ENCODE peak calls at places on chromosome 7, in eight cellular contexts. X is breast epithelium, A is lower leg skin, T is HCT116, V is A549, W is IMR-90, O is thyroid gland, I is adrenal gland. G is an unnamed sample.

GRCh38 chr7:5692845-5693278 is 88.6 kb downstream of the RNF216 start:
- DNase-seq in X (no peak), A (no peak), T (no peak), V (peak; percentile 74), W (peak; percentile 82), O (no peak), I (no peak), G (no peak)

GRCh38 chr7:90625562-90625961 is 29.4 kb downstream of the CDK14 start:
- DNase-seq in X (no peak), A (no peak), T (no peak), V (no peak), W (peak; percentile 42), O (peak; percentile 31), I (peak; percentile 40), G (no peak)

GRCh38 chr7:23299770-23300300 is 696 bp downstream of the MALSU1 start:
- DNase-seq in X (no peak), A (no peak), T (no peak), V (no peak), W (peak; percentile 35), O (no peak), I (no peak), G (no peak)

GRCh38 chr7:95811846-95812445 is 39.6 kb downstream of the DYNC1I1 start:
- DNase-seq in X (no peak), A (no peak), T (no peak), V (no peak), W (no peak), O (peak; percentile 35), I (peak; percentile 28), G (no peak)

GRCh38 chr7:95840953-95841950 is 68.9 kb downstream of the DYNC1I1 start:
- DNase-seq in X (no peak), A (no peak), T (peak; percentile 8), V (peak; percentile 18), W (no peak), O (no peak), I (no peak), G (no peak)

GRCh38 chr7:115748123-115748738 is 282.3 kb downstream of the TFEC start:
- DNase-seq in X (no peak), A (no peak), T (peak; percentile 36), V (peak; percentile 8), W (peak; percentile 8), O (no peak), I (no peak), G (no peak)

GRCh38 chr7:26343320-26343832 is 51.7 kb downstream of the SNX10 start:
- DNase-seq in X (no peak), A (no peak), T (no peak), V (no peak), W (no peak), O (no peak), I (no peak), G (no peak)

GRCh38 chr7:28481131-28481926 is 69.0 kb downstream of the CREB5 start:
- DNase-seq in X (no peak), A (no peak), T (no peak), V (no peak), W (peak; percentile 65), O (no peak), I (no peak), G (no peak)

GRCh38 chr7:35725280-35725680 is 30.3 kb upstream of the HERPUD2 start:
- DNase-seq in X (no peak), A (no peak), T (no peak), V (no peak), W (no peak), O (peak; percentile 14), I (no peak), G (no peak)

GRCh38 chr7:138720286-138720685 is 19.1 kb upstream of the SVOPL start:
- DNase-seq in X (no peak), A (no peak), T (no peak), V (no peak), W (no peak), O (no peak), I (no peak), G (no peak)

DNA sequence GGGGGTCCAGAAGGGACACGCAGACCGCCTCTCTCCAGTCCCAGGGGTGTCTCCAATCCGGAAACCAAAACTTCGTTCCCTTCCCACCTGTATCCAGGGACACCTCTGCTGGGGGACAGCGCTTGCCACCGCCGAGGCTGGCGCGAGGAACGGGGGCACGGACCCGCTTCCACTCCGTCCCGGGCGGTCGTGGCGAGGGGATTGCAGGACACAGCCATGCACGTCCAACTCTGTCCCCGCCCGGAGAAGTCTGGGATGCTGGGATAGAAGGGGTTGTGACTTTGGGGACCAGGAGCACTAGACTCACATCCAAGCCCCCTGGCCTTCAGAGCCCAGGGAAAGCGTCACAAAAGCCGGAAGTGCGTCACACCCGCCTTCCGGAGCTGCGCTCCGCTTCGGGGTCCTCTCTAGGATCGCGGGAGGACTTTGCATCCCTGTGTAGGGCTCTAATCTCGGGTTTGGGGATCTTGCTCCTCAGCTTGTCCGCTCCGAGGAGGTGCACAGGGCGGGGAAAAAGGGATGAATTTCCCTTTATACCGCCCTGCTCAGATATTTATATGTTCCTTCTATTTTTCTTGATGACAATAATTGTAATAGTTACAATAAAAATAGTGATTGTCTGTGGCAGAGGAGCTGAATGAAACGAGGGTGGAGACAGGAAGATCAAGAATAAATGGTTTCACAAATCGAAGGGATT is at the start of gene FAM200A:
- DNase-seq in X (peak; percentile 78), A (peak; percentile 97), T (peak; percentile 92), V (peak; percentile 95), W (peak; percentile 95), O (peak; percentile 91), I (peak; percentile 78), G (peak; percentile 65)
- TF ChIP-seq POLR2A in X (peak; percentile 87), A (no peak), T (peak; percentile 88), V (peak; percentile 73), W (peak; percentile 86), O (peak; percentile 72), I (peak; percentile 79), G (no peak)

GRCh38 chr7:122884186-122884585 is 2.1 kb downstream of the CADPS2 start:
- DNase-seq in X (no peak), A (no peak), T (no peak), V (no peak), W (no peak), O (peak; percentile 40), I (no peak), G (no peak)

GRCh38 chr7:122887198-122887597 is 938 bp upstream of the CADPS2 start:
- DNase-seq in X (peak; percentile 60), A (peak; percentile 90), T (peak; percentile 51), V (peak; percentile 54), W (peak; percentile 16), O (peak; percentile 75), I (peak; percentile 91), G (peak; percentile 55)

GRCh38 chr7:122885583-122886356 is 490 bp downstream of the CADPS2 start:
- DNase-seq in X (no peak), A (peak; percentile 86), T (no peak), V (peak; percentile 10), W (no peak), O (peak; percentile 53), I (peak; percentile 75), G (no peak)

GRCh38 chr7:122887848-122888247 is 1.6 kb upstream of the CADPS2 start:
- DNase-seq in X (no peak), A (no peak), T (no peak), V (no peak), W (no peak), O (no peak), I (no peak), G (no peak)

GRCh38 chr7:122886357-122887081 is at the start of gene CADPS2:
- DNase-seq in X (peak; percentile 87), A (peak; percentile 95), T (peak; percentile 71), V (peak; percentile 50), W (peak; percentile 36), O (peak; percentile 95), I (peak; percentile 94), G (peak; percentile 70)
- TF ChIP-seq POLR2A in X (no peak), A (no peak), T (peak; percentile 35), V (no peak), W (no peak), O (peak; percentile 90), I (peak; percentile 68), G (peak; percentile 38)

DNA sequence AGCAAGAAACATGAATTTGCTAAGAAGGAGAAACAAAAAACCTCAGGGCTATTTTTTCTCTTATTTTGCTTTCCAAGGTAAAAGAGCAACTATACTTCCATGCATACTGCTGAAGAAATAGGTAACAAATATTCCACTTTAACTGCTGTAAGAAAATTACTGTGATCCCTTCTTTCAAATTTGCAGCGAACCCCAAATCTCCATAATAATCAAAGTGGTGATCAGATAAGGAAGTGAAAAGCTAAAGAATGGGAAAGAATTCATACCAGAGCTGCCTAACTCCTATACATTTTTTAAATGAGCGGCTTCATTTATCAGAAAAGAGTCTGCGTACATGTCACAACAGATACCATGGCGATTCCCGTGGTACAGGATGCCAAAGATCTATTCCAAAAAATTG is 7.2 kb downstream of the SGCE start:
- DNase-seq in X (no peak), A (no peak), T (no peak), V (no peak), W (no peak), O (no peak), I (no peak), G (no peak)
- TF ChIP-seq POLR2A in X (no peak), A (no peak), T (no peak), V (no peak), W (no peak), O (no peak), I (no peak), G (no peak)

GRCh38 chr7:100568936-100569844 is 4.5 kb downstream of the SAP25 start:
- DNase-seq in X (peak; percentile 52), A (peak; percentile 91), T (no peak), V (peak; percentile 62), W (no peak), O (peak; percentile 62), I (peak; percentile 92), G (peak; percentile 50)

GRCh38 chr7:100568176-100568935 is 5.3 kb downstream of the SAP25 start:
- DNase-seq in X (peak; percentile 42), A (no peak), T (no peak), V (no peak), W (no peak), O (peak; percentile 18), I (peak; percentile 93), G (no peak)

GRCh38 chr7:100566018-100566531 is 7.6 kb downstream of the SAP25 start:
- DNase-seq in X (peak; percentile 47), A (no peak), T (no peak), V (no peak), W (no peak), O (no peak), I (no peak), G (no peak)

GRCh38 chr7:100567751-100568175 is 5.9 kb downstream of the SAP25 start:
- DNase-seq in X (no peak), A (no peak), T (no peak), V (no peak), W (no peak), O (no peak), I (peak; percentile 72), G (no peak)

DNA sequence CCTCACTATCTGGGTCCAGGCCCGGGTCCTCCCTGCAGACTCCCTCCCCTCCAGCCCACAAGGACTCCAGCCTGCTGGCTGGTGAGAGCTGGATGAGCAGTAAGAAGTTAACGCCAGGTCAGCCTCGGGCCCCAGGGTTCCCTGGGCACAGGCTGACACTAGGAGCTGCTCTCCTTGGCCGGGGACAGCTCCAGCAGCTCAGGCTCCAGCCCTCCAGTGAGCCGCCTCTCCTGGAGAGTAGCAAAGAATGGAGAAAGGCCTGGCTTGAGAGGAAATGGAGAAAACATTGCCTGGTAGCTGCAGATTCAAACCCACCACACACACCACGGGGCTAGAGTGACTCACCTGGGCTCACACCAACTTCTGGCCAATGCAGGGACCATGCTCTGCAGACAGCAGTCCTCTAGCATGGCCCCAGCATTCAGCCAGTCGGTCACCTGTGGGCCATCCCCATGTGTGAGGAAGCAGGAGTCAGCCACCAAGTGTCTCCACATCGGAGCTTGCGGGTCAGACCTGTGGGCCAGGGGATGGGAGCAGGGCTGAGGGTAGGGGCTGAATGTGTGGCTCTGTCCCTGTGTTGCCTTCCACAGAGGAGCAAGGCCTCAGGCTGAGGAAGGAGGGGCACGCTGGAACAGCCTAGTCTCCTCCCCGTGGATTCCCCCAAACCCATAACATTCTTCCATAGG is 6.5 kb downstream of the SAP25 start:
- DNase-seq in X (peak; percentile 46), A (no peak), T (no peak), V (no peak), W (no peak), O (no peak), I (peak; percentile 63), G (no peak)
- TF ChIP-seq POLR2A in X (no peak), A (no peak), T (no peak), V (no peak), W (no peak), O (no peak), I (no peak), G (no peak)

G was measured in tibial nerve.